ENCODE peak calls at places on chromosomes 16 and 17, in six cellular contexts. H, X, J, O, Z and P are unnamed samples.

GRCh38 chr16:1300664-1301476 is 8.6 kb upstream of the UBE2I start:
- DNase-seq in H (peak), X (peak), J (peak), O (no peak), Z (peak), P (peak)

GRCh38 chr17:73632513-73632912 is 11.7 kb downstream of the SDK2 start:
- DNase-seq in H (no peak), X (no peak), J (no peak), O (no peak), Z (no peak), P (no peak)

GRCh38 chr17:75731716-75732498 is 10.6 kb downstream of the ITGB4 start:
- DNase-seq in H (no peak), X (no peak), J (no peak), O (no peak), Z (no peak), P (no peak)

GRCh38 chr17:65103896-65104295 is 33.3 kb upstream of the RGS9 start:
- DNase-seq in H (no peak), X (no peak), J (no peak), O (no peak), Z (no peak), P (no peak)

GRCh38 chr16:19439483-19439882 is 21.8 kb downstream of the TMC5 start:
- DNase-seq in H (no peak), X (no peak), J (no peak), O (no peak), Z (no peak), P (no peak)

GRCh38 chr17:57532556-57532955 is 212.5 kb downstream of the CCDC182 start:
- DNase-seq in H (no peak), X (no peak), J (no peak), O (no peak), Z (peak), P (no peak)

GRCh38 chr17:62995377-62995885 is 29.4 kb downstream of the TANC2 start:
- DNase-seq in H (peak), X (peak), J (peak), O (no peak), Z (peak), P (peak)

GRCh38 chr16:82769845-82770244 is 143.1 kb downstream of the CDH13 start:
- DNase-seq in H (no peak), X (no peak), J (no peak), O (no peak), Z (no peak), P (no peak)

GRCh38 chr16:47732806-47733150 is 271.6 kb downstream of the PHKB start:
- DNase-seq in H (peak), X (peak), J (no peak), O (no peak), Z (no peak), P (no peak)

GRCh38 chr17:50164697-50164988 is 1.2 kb upstream of the SGCA start:
- DNase-seq in H (no peak), X (no peak), J (no peak), O (no peak), Z (no peak), P (no peak)

GRCh38 chr17:73765824-73766563 is 121.7 kb upstream of the SDK2 start:
- DNase-seq in H (no peak), X (no peak), J (no peak), O (no peak), Z (no peak), P (no peak)

GRCh38 chr17:47733414-47734288 is 615 bp downstream of the TBX21 start:
- DNase-seq in H (no peak), X (no peak), J (peak), O (no peak), Z (no peak), P (no peak)

GRCh38 chr16:11968577-11968976 is 3.6 kb downstream of the TNFRSF17 start:
- DNase-seq in H (no peak), X (no peak), J (no peak), O (no peak), Z (no peak), P (no peak)

GRCh38 chr16:67482260-67482924 is 955 bp downstream of the AGRP start:
- DNase-seq in H (no peak), X (no peak), J (no peak), O (no peak), Z (no peak), P (no peak)

GRCh38 chr17:2724783-2725164 is 13.2 kb upstream of the CLUH start:
- DNase-seq in H (peak), X (peak), J (peak), O (no peak), Z (peak), P (no peak)

GRCh38 chr16:51268237-51268636 is 117.2 kb upstream of the SALL1 start:
- DNase-seq in H (no peak), X (no peak), J (no peak), O (no peak), Z (no peak), P (no peak)

GRCh38 chr17:17890773-17891759 is 54.3 kb upstream of the SREBF1 start:
- DNase-seq in H (peak), X (peak), J (peak), O (no peak), Z (peak), P (peak)

GRCh38 chr17:19347323-19348080 is 15.0 kb downstream of the B9D1 start:
- DNase-seq in H (no peak), X (no peak), J (no peak), O (no peak), Z (no peak), P (no peak)

GRCh38 chr17:164536-165235 is 16.8 kb downstream of the DOC2B start:
- DNase-seq in H (peak), X (peak), J (peak), O (no peak), Z (peak), P (peak)
- TF ChIP-seq MYC in H (no peak), X (no peak), J (peak), O (no peak), Z (no peak), P (no peak)

GRCh38 chr16:54588026-54588425 is 301.4 kb upstream of the IRX3 start:
- DNase-seq in H (no peak), X (no peak), J (no peak), O (no peak), Z (no peak), P (no peak)
- TF ChIP-seq MYC in H (no peak), X (no peak), J (no peak), O (no peak), Z (no peak), P (no peak)

GRCh38 chr16:87219287-87219909 is 97.8 kb downstream of the C16orf95 start:
- DNase-seq in H (no peak), X (no peak), J (no peak), O (no peak), Z (no peak), P (no peak)
- TF ChIP-seq MYC in H (no peak), X (no peak), J (no peak), O (no peak), Z (no peak), P (no peak)

DNA sequence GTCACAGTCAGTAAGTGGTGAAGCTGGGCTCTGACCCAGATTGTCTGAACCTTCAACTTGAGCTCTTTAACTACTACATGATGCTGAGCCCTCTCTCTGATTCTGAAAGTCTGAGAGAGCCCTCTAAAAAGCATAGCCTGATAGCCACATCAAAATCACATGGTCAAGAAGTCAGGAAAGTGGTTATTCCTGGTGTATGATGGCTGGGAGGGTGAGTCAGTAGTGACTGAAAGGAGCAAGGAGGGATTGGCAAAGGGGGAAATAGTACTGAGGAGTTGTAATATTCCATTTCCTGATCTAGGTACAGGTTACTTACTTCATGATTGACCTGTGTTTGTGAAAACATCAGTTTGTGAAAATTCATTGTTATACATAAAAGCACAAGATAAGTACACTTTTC is 89.1 kb downstream of the SSH2 start:
- DNase-seq in H (no peak), X (peak), J (no peak), O (no peak), Z (no peak), P (no peak)
- TF ChIP-seq MYC in H (no peak), X (no peak), J (no peak), O (no peak), Z (no peak), P (no peak)

GRCh38 chr16:89402962-89403361 is 87.4 kb downstream of the ANKRD11 start:
- DNase-seq in H (no peak), X (no peak), J (peak), O (no peak), Z (no peak), P (no peak)
- TF ChIP-seq MYC in H (no peak), X (no peak), J (no peak), O (no peak), Z (no peak), P (no peak)